ENCODE peak calls at places on chromosomes 16 and 17, in nine cellular contexts. U is fibroblast of lung; C is PC-3; Y is endothelial cell of umbilical vein; H is SJCRH30; L is HCT116; N is mammary epithelial cell; R is tibial artery; M is CD4-positive, alpha-beta memory T cell. J is an unnamed sample.

GRCh38 chr16:68972720-68973119 is 129.4 kb downstream of the TANGO6 start:
- DNase-seq in L (no peak), Y (peak; percentile 81), H (peak; percentile 8), C (peak; percentile 51), U (peak; percentile 78), M (no peak), R (no peak), N (peak; percentile 28), J (peak; percentile 51)

GRCh38 chr17:3976675-3977171 is 12.5 kb upstream of the ATP2A3 start:
- DNase-seq in N (no peak), L (no peak), U (no peak), Y (no peak), H (no peak), C (no peak), R (peak; percentile 91), M (no peak), J (no peak)

GRCh38 chr16:83533193-83533592 is 274.6 kb upstream of the HSBP1 start:
- DNase-seq in C (peak; percentile 37), H (no peak), R (no peak), N (peak; percentile 91), U (peak; percentile 73), L (no peak), Y (no peak), M (no peak), J (peak; percentile 39)

GRCh38 chr16:80682435-80683070 is 121.8 kb downstream of the CDYL2 start:
- DNase-seq in U (peak; percentile 48), H (no peak), Y (no peak), R (no peak), C (no peak), M (no peak), L (no peak), N (no peak), J (peak; percentile 72)

GRCh38 chr16:88478115-88478514 is 25.0 kb downstream of the ZFPM1 start:
- DNase-seq in N (no peak), M (peak; percentile 61), H (peak; percentile 60), Y (no peak), L (no peak), C (no peak), U (no peak), R (no peak), J (no peak)

GRCh38 chr17:44599298-44600175 is 42.3 kb downstream of the FZD2 start:
- DNase-seq in R (peak; percentile 95), L (no peak), C (peak; percentile 94), U (peak; percentile 98), Y (peak; percentile 96), M (no peak), N (no peak), H (peak; percentile 74), J (no peak)

GRCh38 chr17:78910885-78911284 is 7.9 kb upstream of the CEP295NL start:
- DNase-seq in M (no peak), H (no peak), L (no peak), N (no peak), C (no peak), Y (no peak), R (no peak), U (no peak), J (no peak)

GRCh38 chr17:30554839-30555751 is 77.9 kb downstream of the GOSR1 start:
- DNase-seq in H (peak; percentile 73), L (peak; percentile 10), N (no peak), R (peak; percentile 49), C (peak; percentile 34), Y (peak; percentile 34), U (no peak), M (no peak), J (no peak)

GRCh38 chr16:10571354-10571753 is 9.0 kb downstream of the EMP2 start:
- DNase-seq in U (no peak), R (no peak), N (no peak), M (no peak), L (no peak), H (no peak), C (no peak), Y (no peak), J (no peak)

GRCh38 chr17:59074494-59074893 is 32.2 kb downstream of the TRIM37 start:
- DNase-seq in C (no peak), Y (peak; percentile 86), H (no peak), M (no peak), L (no peak), U (peak; percentile 51), R (no peak), N (peak; percentile 78), J (no peak)

GRCh38 chr17:7955414-7956042 is 23.5 kb downstream of the CNTROB start:
- DNase-seq in H (no peak), R (no peak), L (no peak), N (no peak), U (no peak), M (no peak), Y (no peak), C (no peak), J (no peak)
- H3K27ac ChIP-seq in H (no peak overlapping the region), R (no peak overlapping the region), L (no peak overlapping the region), N (no peak overlapping the region), U (no peak overlapping the region), M (no peak overlapping the region), Y (no peak overlapping the region), C (no peak overlapping the region), J (no peak overlapping the region)

GRCh38 chr16:67709050-67709449 is 10.1 kb downstream of the GFOD2 start:
- DNase-seq in H (no peak), Y (no peak), L (no peak), N (no peak), M (no peak), C (no peak), U (no peak), R (no peak), J (no peak)

GRCh38 chr16:67707790-67708189 is 11.3 kb downstream of the GFOD2 start:
- DNase-seq in N (no peak), U (no peak), R (no peak), Y (no peak), M (no peak), L (no peak), C (no peak), H (no peak), J (no peak)

GRCh38 chr16:67704110-67704509 is 15.0 kb downstream of the GFOD2 start:
- DNase-seq in N (no peak), Y (no peak), L (no peak), U (no peak), C (no peak), H (no peak), R (no peak), M (no peak), J (no peak)

GRCh38 chr16:67708368-67708771 is 10.7 kb downstream of the GFOD2 start:
- DNase-seq in L (no peak), N (peak; percentile 29), H (no peak), M (no peak), Y (no peak), U (peak; percentile 5), R (no peak), C (peak; percentile 56), J (no peak)

DNA sequence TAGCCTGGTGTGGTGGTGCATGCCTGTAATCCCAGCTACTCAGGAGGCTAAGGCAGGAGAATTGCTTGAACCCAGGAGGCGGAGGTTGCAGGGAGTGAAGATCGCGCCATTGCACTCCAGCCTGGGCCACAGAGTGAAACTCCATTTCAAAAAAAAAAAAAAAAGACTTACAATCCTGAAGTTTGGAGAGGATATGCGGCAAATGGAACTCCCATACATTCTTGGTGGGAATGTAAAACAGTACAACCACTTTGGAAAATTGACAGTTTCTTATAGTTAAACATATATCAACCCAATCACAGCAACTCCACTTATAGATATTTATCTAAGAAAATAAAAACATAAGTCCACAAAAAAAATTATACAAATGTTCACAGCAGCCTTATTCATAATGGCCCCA is 11.9 kb downstream of the GFOD2 start:
- DNase-seq in M (no peak), U (no peak), C (no peak), H (no peak), L (no peak), Y (no peak), N (no peak), R (no peak), J (no peak)
- H3K27me3 ChIP-seq in M (no peaks in the 10 kb centered on the region), U (no peaks in the 10 kb centered on the region), C (no peaks in the 10 kb centered on the region), H (no peaks in the 10 kb centered on the region), L (no peaks in the 10 kb centered on the region), Y (no peaks in the 10 kb centered on the region), N (no peaks in the 10 kb centered on the region), R (no peaks in the 10 kb centered on the region), J (no peaks in the 10 kb centered on the region)

DNA sequence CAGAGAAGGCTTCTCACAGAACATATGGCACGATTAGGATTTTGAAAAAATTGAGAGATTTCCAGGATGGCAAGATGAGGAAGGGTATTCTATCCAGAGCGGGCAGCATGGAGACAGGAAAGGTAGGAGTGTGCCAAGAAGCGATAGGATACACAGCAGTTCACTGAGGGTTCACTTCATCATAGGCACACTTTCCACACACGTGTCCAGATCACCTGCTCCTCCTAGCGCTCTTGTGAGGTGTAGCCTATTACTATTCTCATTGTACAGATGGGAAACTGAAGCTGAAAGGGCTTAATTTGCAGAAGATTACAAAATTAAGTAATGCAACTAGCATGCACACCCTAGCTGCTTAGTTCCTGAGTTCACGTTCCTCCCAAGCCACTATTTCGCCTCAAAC is 6.2 kb upstream of the ELAC2 start:
- DNase-seq in H (no peak), N (no peak), Y (no peak), L (no peak), C (no peak), M (no peak), U (no peak), R (no peak), J (no peak)
- H3K4me3 ChIP-seq in H (no peak overlapping the region), N (no peak overlapping the region), Y (no peak overlapping the region), L (no peak overlapping the region), C (no peak overlapping the region), M (no peak overlapping the region), U (no peak overlapping the region), R (no peak overlapping the region), J (no peak overlapping the region)

GRCh38 chr17:35259001-35259400 is 16.1 kb downstream of the SLFN5 start:
- DNase-seq in N (no peak), Y (no peak), H (no peak), U (no peak), R (no peak), M (no peak), C (no peak), L (no peak), J (no peak)

GRCh38 chr17:35255316-35255715 is 12.4 kb downstream of the SLFN5 start:
- DNase-seq in U (no peak), L (no peak), H (no peak), Y (no peak), C (no peak), M (no peak), N (no peak), R (no peak), J (no peak)

GRCh38 chr17:35257080-35257701 is 14.3 kb downstream of the SLFN5 start:
- DNase-seq in U (peak; percentile 69), N (peak; percentile 88), R (no peak), C (peak; percentile 90), Y (peak; percentile 95), L (peak; percentile 59), H (peak; percentile 69), M (no peak), J (no peak)

GRCh38 chr17:35254107-35254802 is 11.4 kb downstream of the SLFN5 start:
- DNase-seq in U (peak; percentile 94), Y (peak; percentile 98), R (peak; percentile 82), H (peak; percentile 92), L (peak; percentile 42), C (peak; percentile 92), M (no peak), N (peak; percentile 91), J (peak; percentile 35)

GRCh38 chr17:35256629-35257028 is 13.8 kb downstream of the SLFN5 start:
- DNase-seq in H (peak; percentile 47), C (no peak), N (no peak), M (peak; percentile 36), U (no peak), L (peak; percentile 24), R (no peak), Y (peak; percentile 35), J (no peak)
- H3K27ac ChIP-seq in H (no peak overlapping the region), C (no peak overlapping the region), N (no peak overlapping the region), M (no peak overlapping the region), U (no peak overlapping the region), L (peak overlapping the region; percentile 34), R (no peak overlapping the region), Y (peak overlapping the region; percentile 19), J (no peak overlapping the region)